ENCODE peak calls at places on chromosome 17, in ten cellular contexts. C is activated CD4-positive, CD25-positive, alpha-beta regulatory T cell; P is AG09319; L is stimulated activated CD4-positive, alpha-beta T cell treated with anti-CD3 and anti-CD28 coated beads, TNF-alpha, amount 100 ng/mL, for 48 hours; G is fibroblast of lung; H is activated gamma-delta T cell treated with anti-CD3 and anti-CD28 coated beads, Interleukin-2, amount 50 U/mL, for 16 hours; V is NCI-H187; Q is RWPE1; Y is D721Med; X is GM12891. K is an unnamed sample.

GRCh38 chr17:27504188-27504995 is 48.1 kb downstream of the KSR1 start:
- DNase-seq in P (no peak), H (no peak), G (no peak), Q (no peak), Y (no peak), C (no peak), L (no peak), V (peak; percentile 12), X (no peak), K (no peak)

GRCh38 chr17:31580331-31581021 is 189.0 kb downstream of the RAB11FIP4 start:
- DNase-seq in X (no peak), P (no peak), L (no peak), Q (peak; percentile 89), Y (no peak), H (no peak), V (no peak), G (peak; percentile 86), C (no peak), K (peak; percentile 61)

GRCh38 chr17:67248291-67248690 is 3.3 kb upstream of the HELZ start:
- DNase-seq in V (no peak), P (no peak), H (no peak), Q (no peak), X (no peak), L (no peak), C (no peak), G (no peak), Y (no peak), K (no peak)

GRCh38 chr17:57895382-57896060 is 45.7 kb upstream of the MRPS23 start:
- DNase-seq in X (no peak), C (no peak), Y (no peak), V (no peak), H (no peak), G (no peak), P (no peak), Q (no peak), L (no peak), K (no peak)

GRCh38 chr17:39757931-39758873 is 20.5 kb downstream of the GRB7 start:
- DNase-seq in C (no peak), V (no peak), P (no peak), X (no peak), G (no peak), Q (no peak), L (no peak), Y (no peak), H (peak; percentile 55), K (peak; percentile 61)

GRCh38 chr17:41421617-41422016 is 2.8 kb downstream of the KRT37 start:
- DNase-seq in X (no peak), G (no peak), V (no peak), L (no peak), Y (no peak), Q (no peak), P (no peak), C (no peak), H (no peak), K (no peak)

GRCh38 chr17:81656835-81657234 is 493 bp upstream of the PDE6G start:
- DNase-seq in V (no peak), C (no peak), H (no peak), G (no peak), P (no peak), L (no peak), Y (no peak), X (no peak), Q (no peak), K (no peak)

GRCh38 chr17:40329981-40330794 is 21.2 kb downstream of the RARA start:
- DNase-seq in Q (no peak), Y (no peak), P (no peak), L (no peak), H (no peak), G (no peak), V (no peak), C (no peak), X (no peak), K (no peak)

GRCh38 chr17:39563476-39563875 is 44.2 kb downstream of the NEUROD2 start:
- DNase-seq in X (no peak), Q (no peak), C (no peak), H (no peak), G (peak; percentile 6), P (no peak), Y (peak; percentile 65), L (no peak), V (no peak), K (no peak)

GRCh38 chr17:76014925-76015261 is 12.2 kb downstream of the EVPL start:
- DNase-seq in P (no peak), G (no peak), Y (no peak), X (no peak), Q (no peak), H (no peak), V (no peak), L (no peak), C (no peak), K (no peak)

GRCh38 chr17:81735181-81736102 is 23.4 kb downstream of the SLC25A10 start:
- DNase-seq in H (no peak), Q (no peak), X (no peak), C (no peak), P (no peak), V (no peak), Y (no peak), G (no peak), L (no peak), K (peak; percentile 77)

GRCh38 chr17:17111401-17112393 is 69.4 kb downstream of the MPRIP start:
- DNase-seq in P (no peak), C (no peak), Y (no peak), H (no peak), Q (no peak), V (no peak), L (no peak), G (no peak), X (no peak), K (no peak)

GRCh38 chr17:17877548-17878358 is 41.0 kb upstream of the SREBF1 start:
- DNase-seq in X (no peak), P (peak; percentile 39), C (no peak), Q (no peak), G (peak; percentile 97), Y (no peak), L (no peak), H (no peak), V (peak; percentile 39), K (no peak)

GRCh38 chr17:40886090-40886489 is 1.0 kb upstream of the KRT20 start:
- DNase-seq in Y (no peak), L (no peak), Q (no peak), C (no peak), X (no peak), H (no peak), V (no peak), P (no peak), G (no peak), K (no peak)

GRCh38 chr17:35726609-35727460 is 4.6 kb upstream of the RASL10B start:
- DNase-seq in X (no peak), C (no peak), Y (no peak), P (peak; percentile 69), G (peak; percentile 93), L (no peak), H (no peak), Q (peak; percentile 71), V (no peak), K (no peak)

GRCh38 chr17:70137451-70138230 is 31.7 kb upstream of the KCNJ2 start:
- DNase-seq in P (peak; percentile 88), V (no peak), X (peak; percentile 31), G (peak; percentile 98), L (peak; percentile 11), Y (no peak), H (no peak), C (no peak), Q (peak; percentile 66), K (peak; percentile 74)

GRCh38 chr17:78330570-78331224 is 29.2 kb downstream of the SOCS3 start:
- DNase-seq in X (no peak), L (no peak), Q (no peak), G (peak; percentile 64), C (no peak), H (no peak), P (no peak), Y (no peak), V (no peak), K (no peak)

GRCh38 chr17:83199500-83200201 is 120.2 kb downstream of the METRNL start:
- DNase-seq in G (no peak), Y (no peak), C (no peak), P (no peak), H (peak; percentile 39), L (peak; percentile 67), V (no peak), Q (no peak), X (no peak), K (no peak)

GRCh38 chr17:72406501-72406900 is 285.7 kb downstream of the SOX9 start:
- DNase-seq in H (no peak), Q (no peak), X (no peak), P (no peak), L (no peak), C (no peak), Y (no peak), G (no peak), V (no peak), K (no peak)

GRCh38 chr17:45132569-45133463 is 501 bp upstream of the PLCD3 start:
- DNase-seq in V (peak; percentile 31), L (peak; percentile 78), H (peak; percentile 26), C (peak; percentile 51), X (peak; percentile 94), G (peak; percentile 74), Y (peak; percentile 83), P (no peak), Q (peak; percentile 86), K (peak; percentile 96)

K was measured in GM13976.